ENCODE peak calls at places on chromosome 10, in nine cellular contexts. K, H, X, O, W, D, T, E and N are unnamed samples.

GRCh38 chr10:12617205-12618175 is 268.1 kb downstream of the CAMK1D start:
- DNase-seq in K (no peak), E (no peak), D (no peak), W (no peak), X (no peak), O (no peak), H (peak), T (no peak), N (no peak)

GRCh38 chr10:75703191-75703861 is 271.9 kb downstream of the LRMDA start:
- DNase-seq in O (no peak), X (no peak), H (no peak), W (no peak), E (no peak), D (no peak), K (no peak), T (no peak), N (no peak)

GRCh38 chr10:115941247-115941840 is 331.7 kb downstream of the GFRA1 start:
- DNase-seq in H (no peak), O (no peak), E (no peak), X (no peak), T (no peak), K (no peak), W (no peak), D (no peak), N (no peak)

GRCh38 chr10:130218181-130218641 is 82.0 kb downstream of the GLRX3 start:
- DNase-seq in W (peak), D (no peak), O (no peak), T (no peak), X (peak), K (no peak), E (peak), H (no peak), N (peak)

GRCh38 chr10:96188911-96189310 is 58.8 kb downstream of the ZNF518A start:
- DNase-seq in T (no peak), H (no peak), W (no peak), X (no peak), O (peak), D (peak), K (peak), E (no peak), N (no peak)

GRCh38 chr10:95814011-95814727 is 58.2 kb downstream of the ENTPD1 start:
- DNase-seq in O (peak), X (no peak), T (no peak), K (peak), E (no peak), W (no peak), D (peak), H (peak), N (no peak)

GRCh38 chr10:11414314-11415038 is 197.0 kb downstream of the USP6NL start:
- DNase-seq in K (no peak), W (no peak), T (no peak), D (no peak), X (no peak), H (no peak), E (no peak), O (no peak), N (no peak)

GRCh38 chr10:95788830-95789229 is 32.9 kb downstream of the ENTPD1 start:
- DNase-seq in D (peak), O (peak), K (peak), T (no peak), H (no peak), W (no peak), E (no peak), X (no peak), N (no peak)

GRCh38 chr10:60130130-60130579 is 223.8 kb upstream of the CCDC6 start:
- DNase-seq in T (no peak), K (no peak), O (no peak), D (no peak), W (no peak), X (no peak), H (no peak), E (no peak), N (no peak)

GRCh38 chr10:79403441-79404230 is 41.8 kb downstream of the ZCCHC24 start:
- DNase-seq in K (no peak), D (no peak), T (no peak), W (peak), O (no peak), H (peak), X (peak), E (peak), N (no peak)

GRCh38 chr10:100009283-100009792 is 409 bp downstream of the DNMBP start:
- DNase-seq in D (peak), E (no peak), X (peak), T (no peak), K (no peak), W (peak), H (no peak), O (peak), N (no peak)

DNA sequence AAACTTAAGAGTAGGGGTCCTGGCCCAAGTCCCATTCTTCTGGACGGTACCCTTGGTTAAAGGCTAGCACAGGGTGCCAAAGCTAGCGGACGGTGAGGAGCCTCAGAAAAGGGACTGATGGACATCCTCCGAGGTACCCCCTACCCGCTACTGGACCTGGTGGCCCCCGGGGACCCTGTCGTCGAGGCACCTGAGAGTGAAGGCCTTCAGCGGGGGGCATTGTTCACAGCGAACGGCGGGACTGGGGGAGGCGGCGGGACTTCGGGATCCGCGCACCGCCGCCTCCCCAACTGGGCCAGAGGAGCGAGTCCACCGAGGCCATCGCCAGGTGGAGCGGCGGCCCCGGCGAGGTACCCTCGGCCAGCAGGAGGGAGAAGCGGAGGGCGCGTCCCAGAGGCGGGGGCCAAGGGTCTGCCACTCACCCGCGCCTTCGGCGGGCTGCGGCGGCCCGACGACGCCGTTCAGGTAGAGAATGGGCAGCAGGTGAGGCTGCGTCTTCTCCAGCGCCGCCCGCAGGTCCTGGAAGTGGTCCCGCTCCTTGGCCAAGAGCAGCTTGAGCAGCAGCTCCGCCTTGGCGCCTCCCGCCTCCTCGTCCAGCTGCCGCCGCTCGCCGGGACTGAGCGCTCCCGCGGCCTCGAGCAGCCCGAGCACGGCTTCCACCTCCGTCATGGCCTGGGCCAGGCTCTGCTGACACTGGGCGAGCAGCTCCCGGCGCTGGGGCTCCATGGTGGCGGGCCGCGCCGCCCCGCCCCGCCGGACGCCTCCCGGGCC is 575 bp downstream of the DLG5 start:
- DNase-seq in D (peak), O (peak), T (no peak), X (peak), W (peak), H (peak), E (no peak), K (no peak), N (no peak)
- TF ChIP-seq CTCF in D (no peak), O (no peak), T (no peak), X (no peak), W (no peak), H (peak), E (peak), K (no peak), N (no peak)

GRCh38 chr10:103696411-103697145 is 158.8 kb downstream of the SH3PXD2A start:
- DNase-seq in K (peak), X (peak), E (no peak), D (peak), T (no peak), O (peak), H (peak), W (no peak), N (peak)
- TF ChIP-seq CTCF in K (peak), X (no peak), E (peak), D (peak), T (no peak), O (peak), H (peak), W (peak), N (peak)

DNA sequence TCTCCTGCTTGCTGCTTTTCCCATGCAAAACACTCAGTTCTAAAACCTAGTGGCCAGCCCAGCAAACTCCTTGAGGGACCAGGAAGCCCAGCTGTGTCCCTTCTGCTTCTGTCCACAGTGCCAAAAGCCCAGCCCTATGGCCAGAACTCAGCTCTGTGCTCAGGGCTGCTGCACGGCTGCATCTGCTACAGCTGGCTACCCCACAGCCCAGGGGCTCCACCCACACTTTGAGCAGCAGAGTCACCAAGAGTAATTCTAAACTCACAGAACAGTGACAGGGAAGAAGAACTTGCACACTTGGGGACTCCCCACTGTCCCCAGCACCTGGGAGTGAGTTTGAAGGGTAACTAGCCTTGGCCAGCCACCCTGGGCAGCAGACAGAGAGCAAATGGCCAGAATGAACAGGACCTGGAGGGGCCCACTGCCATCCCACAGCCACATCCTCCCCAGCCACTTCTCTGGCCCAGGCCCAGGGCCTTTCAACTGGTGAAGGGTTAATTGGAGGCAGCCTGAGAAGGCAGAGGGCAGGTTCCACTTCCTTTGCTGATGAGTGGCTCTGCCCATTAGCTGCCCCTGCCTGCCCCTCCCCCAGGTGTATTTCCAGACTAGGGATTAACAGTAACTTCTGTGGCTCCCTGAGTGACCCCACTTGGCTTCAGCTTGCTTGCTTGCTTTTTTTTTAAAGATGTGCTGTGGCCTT is 28.1 kb upstream of the TRIM8 start:
- DNase-seq in O (no peak), K (no peak), T (no peak), H (no peak), X (peak), E (peak), D (peak), W (no peak), N (no peak)
- TF ChIP-seq CTCF in O (no peak), K (no peak), T (no peak), H (no peak), X (no peak), E (no peak), D (no peak), W (no peak), N (no peak)

DNA sequence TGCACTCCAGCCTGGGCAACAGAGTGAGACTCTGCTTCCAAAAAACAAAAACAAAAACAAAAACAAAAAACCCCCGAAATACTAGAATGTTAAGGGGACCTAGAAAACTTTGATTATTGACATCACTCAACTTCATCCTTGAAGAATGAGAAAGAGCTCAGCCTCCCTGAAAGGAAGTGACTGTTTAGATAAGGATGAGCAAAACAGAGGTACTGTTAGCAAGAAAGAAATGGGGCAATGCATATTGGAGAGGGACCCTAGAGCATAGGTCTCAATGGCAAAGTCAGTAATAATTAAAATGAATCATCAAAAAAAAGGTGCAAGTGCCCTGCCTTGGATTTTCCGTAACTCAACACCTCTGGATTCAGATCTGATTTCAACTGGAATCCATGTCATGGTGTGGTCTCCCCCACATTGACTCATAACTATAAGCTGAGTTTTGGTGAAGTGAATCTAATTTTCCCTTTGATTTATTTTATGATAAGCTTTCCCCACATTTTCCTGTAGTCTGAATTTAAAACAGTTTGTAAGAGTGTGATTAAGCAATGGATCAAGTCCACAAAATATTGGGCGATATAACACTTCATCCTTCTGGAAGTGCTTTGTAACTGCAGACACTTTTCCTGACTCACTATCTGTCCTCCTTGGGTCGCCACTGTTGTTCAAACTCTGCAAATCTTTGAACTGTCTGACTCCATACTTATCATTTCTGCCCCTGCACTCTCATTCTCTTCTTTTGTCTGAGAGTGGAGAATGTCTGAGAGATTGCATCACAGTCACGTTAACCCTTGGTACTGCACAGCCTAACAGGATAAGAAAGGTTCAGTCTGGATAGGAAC is 224.8 kb upstream of the LYZL1 start:
- DNase-seq in O (peak), E (no peak), X (no peak), H (peak), K (peak), W (no peak), T (no peak), D (peak), N (no peak)
- TF ChIP-seq CTCF in O (no peak), E (peak), X (no peak), H (peak), K (peak), W (no peak), T (no peak), D (no peak), N (no peak)

DNA sequence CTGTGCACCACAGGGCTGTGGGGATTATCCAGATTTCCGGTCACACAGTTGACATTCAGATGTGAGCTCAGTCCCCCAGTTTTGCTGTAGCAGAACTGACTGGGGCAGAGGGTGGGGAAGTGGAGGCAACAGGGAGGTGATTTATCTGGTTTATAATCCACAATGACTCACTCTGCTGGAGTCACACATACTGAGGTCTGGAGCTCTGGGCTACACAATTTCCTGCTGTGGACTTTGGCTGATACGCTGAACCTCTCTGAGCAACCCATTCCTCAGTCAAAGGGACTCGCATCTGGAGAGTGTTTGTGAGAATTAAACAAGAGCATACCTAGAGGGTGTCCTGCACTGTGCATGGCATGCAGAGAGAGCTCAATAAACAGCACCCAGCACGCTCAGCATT is 64.8 kb upstream of the PLPP4 start:
- DNase-seq in E (no peak), O (no peak), K (no peak), D (no peak), T (no peak), W (no peak), H (no peak), X (no peak), N (no peak)
- TF ChIP-seq CTCF in E (no peak), O (no peak), K (no peak), D (no peak), T (no peak), W (no peak), H (no peak), X (no peak), N (no peak)

GRCh38 chr10:97353945-97354344 is 19.4 kb upstream of the FRAT2 start:
- DNase-seq in W (peak), H (no peak), K (no peak), X (no peak), O (no peak), D (no peak), E (no peak), T (no peak), N (no peak)
- TF ChIP-seq CTCF in W (no peak), H (no peak), K (no peak), X (no peak), O (no peak), D (no peak), E (no peak), T (no peak), N (no peak)

GRCh38 chr10:105468769-105469168 is 827.7 kb downstream of the SORCS3 start:
- DNase-seq in W (no peak), E (no peak), K (no peak), H (no peak), D (no peak), X (no peak), T (no peak), O (no peak), N (no peak)

GRCh38 chr10:105466521-105466920 is 825.4 kb downstream of the SORCS3 start:
- DNase-seq in K (no peak), E (no peak), X (no peak), H (no peak), T (no peak), O (no peak), W (no peak), D (no peak), N (no peak)

GRCh38 chr10:105464961-105465360 is 823.9 kb downstream of the SORCS3 start:
- DNase-seq in E (no peak), T (no peak), K (no peak), W (no peak), D (no peak), X (no peak), O (no peak), H (no peak), N (no peak)
- TF ChIP-seq CTCF in E (no peak), T (no peak), K (no peak), W (no peak), D (no peak), X (no peak), O (no peak), H (no peak), N (no peak)